ENCODE peak calls at places on chromosomes 12 and 14, in nine cellular contexts. L, B, F, E, P, T, O, R and X are unnamed samples.

GRCh38 chr12:107731376-107731775 is 29.6 kb downstream of the PRDM4 start:
- DNase-seq in L (no peak), B (no peak), F (peak), E (no peak), P (no peak), T (no peak), O (no peak), R (no peak), X (no peak)

GRCh38 chr12:49339464-49339861 is 2.5 kb upstream of the C1QL4 start:
- DNase-seq in L (peak), B (no peak), F (no peak), E (no peak), P (no peak), T (no peak), O (no peak), R (peak), X (no peak)

GRCh38 chr12:65505321-65506121 is 227.0 kb downstream of the MSRB3 start:
- DNase-seq in L (no peak), B (no peak), F (no peak), E (no peak), P (no peak), T (no peak), O (no peak), R (no peak), X (peak)

GRCh38 chr12:114853003-114853529 is 169.1 kb upstream of the TBX3 start:
- DNase-seq in L (no peak), B (no peak), F (no peak), E (no peak), P (no peak), T (no peak), O (no peak), R (no peak), X (no peak)

GRCh38 chr12:117606024-117606423 is 244.6 kb upstream of the NOS1 start:
- DNase-seq in L (no peak), B (no peak), F (no peak), E (no peak), P (no peak), T (no peak), O (no peak), R (no peak), X (no peak)

GRCh38 chr14:32478027-32478426 is 148.9 kb downstream of the AKAP6 start:
- DNase-seq in L (peak), B (no peak), F (no peak), E (no peak), P (no peak), T (no peak), O (no peak), R (no peak), X (no peak)

GRCh38 chr14:36654185-36655053 is 7.2 kb upstream of the PAX9 start:
- DNase-seq in L (no peak), B (no peak), F (no peak), E (no peak), P (no peak), T (no peak), O (no peak), R (no peak), X (no peak)

GRCh38 chr12:102427542-102427923 is 52.8 kb downstream of the IGF1 start:
- DNase-seq in L (no peak), B (no peak), F (no peak), E (no peak), P (no peak), T (no peak), O (no peak), R (no peak), X (no peak)

GRCh38 chr12:99259040-99259934 is 388.3 kb upstream of the GARIN6 start:
- DNase-seq in L (no peak), B (no peak), F (peak), E (no peak), P (no peak), T (no peak), O (no peak), R (no peak), X (no peak)

GRCh38 chr14:94648801-94649200 is 36.6 kb downstream of the SERPINA3 start:
- DNase-seq in L (no peak), B (no peak), F (no peak), E (no peak), P (no peak), T (no peak), O (no peak), R (no peak), X (no peak)

GRCh38 chr14:67643671-67644070 is 24.0 kb downstream of the ARG2 start:
- DNase-seq in L (no peak), B (no peak), F (no peak), E (no peak), P (no peak), T (no peak), O (no peak), R (no peak), X (no peak)

DNA sequence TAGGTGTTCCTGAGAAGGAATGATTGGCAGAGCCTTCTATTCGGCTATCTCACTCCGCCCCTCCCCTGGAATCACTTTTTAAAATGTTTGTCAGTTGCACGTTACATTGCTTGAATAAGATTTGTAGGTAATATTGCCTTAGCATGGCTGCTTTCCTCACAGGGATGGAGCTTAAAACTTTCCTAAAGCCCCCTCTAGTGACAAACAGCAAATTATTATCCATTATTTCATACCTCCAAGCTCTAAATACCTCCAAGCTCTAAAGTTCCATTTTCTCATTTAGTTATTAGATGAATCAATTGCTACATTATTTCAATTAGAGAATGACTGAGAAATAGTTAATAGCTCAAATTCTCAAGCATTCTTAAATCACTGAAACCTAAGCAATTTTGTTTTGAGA is 5.1 kb upstream of the SPATA7 start:
- DNase-seq in L (peak), B (no peak), F (no peak), E (no peak), P (peak), T (peak), O (peak), R (no peak), X (no peak)
- TF ChIP-seq CTCF in L (peak), B (peak), F (no peak), E (no peak), P (peak), T (peak), O (peak), R (no peak), X (peak)

GRCh38 chr12:115998789-115999478 is 278.6 kb downstream of the MED13L start:
- DNase-seq in L (no peak), B (no peak), F (no peak), E (no peak), P (no peak), T (no peak), O (no peak), R (no peak), X (no peak)

GRCh38 chr12:116002890-116003536 is 274.5 kb downstream of the MED13L start:
- DNase-seq in L (no peak), B (no peak), F (no peak), E (no peak), P (no peak), T (peak), O (peak), R (no peak), X (no peak)

GRCh38 chr12:115998119-115998633 is 279.3 kb downstream of the MED13L start:
- DNase-seq in L (peak), B (peak), F (peak), E (no peak), P (peak), T (peak), O (peak), R (no peak), X (no peak)

GRCh38 chr12:116000252-116000651 is 277.2 kb downstream of the MED13L start:
- DNase-seq in L (no peak), B (no peak), F (no peak), E (no peak), P (no peak), T (no peak), O (no peak), R (no peak), X (no peak)

DNA sequence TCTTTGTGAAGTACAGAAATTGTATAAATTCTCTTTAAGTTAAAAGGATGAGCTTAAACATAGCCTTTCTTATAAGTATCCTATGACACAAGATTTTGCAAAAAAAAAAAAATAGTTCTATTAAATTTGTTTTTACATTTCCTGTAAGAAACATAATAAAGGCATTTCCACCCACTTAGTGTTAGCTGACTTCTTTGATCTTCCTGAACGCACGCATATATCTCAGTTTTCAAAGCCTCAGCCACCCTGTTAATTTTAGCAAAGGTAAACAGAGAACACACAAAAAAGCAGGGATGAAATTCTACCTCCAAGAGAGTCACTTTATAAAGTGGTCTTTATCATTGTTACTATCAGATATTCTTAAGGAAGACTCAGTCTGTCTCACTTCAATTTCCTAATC is 277.9 kb downstream of the MED13L start:
- DNase-seq in L (no peak), B (no peak), F (no peak), E (no peak), P (no peak), T (no peak), O (no peak), R (no peak), X (no peak)
- H3K4me3 ChIP-seq in L (no peak), B (no peak), F (no peak), E (no peak), P (no peak), T (no peak), O (no peak), R (no peak), X (no peak)

DNA sequence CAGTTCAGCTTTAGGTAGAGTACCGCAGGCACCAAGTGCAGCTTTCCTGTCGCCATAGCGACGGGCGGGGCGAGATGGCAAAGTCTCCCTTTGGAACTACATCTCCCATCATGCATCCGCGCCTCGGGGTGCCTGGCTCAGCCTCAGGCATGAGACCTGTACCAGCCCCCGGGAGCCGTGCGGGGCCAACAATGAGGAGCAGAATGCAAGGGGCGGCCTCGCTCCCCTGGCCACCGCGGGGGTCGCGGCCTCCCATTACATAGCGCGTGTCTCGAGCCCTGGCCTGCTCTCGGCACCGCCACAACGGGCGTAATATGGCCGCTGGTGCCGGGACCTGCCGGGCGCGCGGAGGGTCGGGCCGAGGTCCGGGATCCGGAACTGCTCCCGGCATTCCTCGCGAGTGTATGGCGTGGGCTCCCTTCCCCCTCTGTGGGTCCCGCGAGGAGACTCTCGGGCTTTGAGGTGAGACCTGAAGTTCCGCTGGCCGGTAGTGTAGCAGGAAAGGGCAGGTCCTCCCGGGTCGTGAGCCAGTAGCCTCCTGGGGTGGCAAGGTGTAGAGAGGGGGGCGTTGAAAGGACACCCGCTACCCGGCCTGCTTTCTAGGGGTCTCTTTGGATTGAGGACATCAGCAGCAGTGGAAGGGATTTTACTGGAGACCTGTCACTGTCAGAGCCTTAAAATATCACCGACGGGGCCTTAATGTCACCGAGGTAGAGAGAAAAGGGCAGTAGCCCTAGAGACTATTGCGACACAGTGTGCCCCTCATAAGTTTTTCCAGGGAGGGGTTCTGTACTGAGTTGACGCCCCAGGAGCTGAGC is at the start of gene THTPA:
- DNase-seq in L (peak), B (peak), F (peak), E (peak), P (peak), T (peak), O (peak), R (peak), X (peak)
- TF ChIP-seq CTCF in L (no peak), B (peak), F (no peak), E (no peak), P (no peak), T (no peak), O (no peak), R (no peak), X (no peak)

GRCh38 chr12:108832730-108833354 is 24.5 kb downstream of the SSH1 start:
- DNase-seq in L (no peak), B (no peak), F (no peak), E (no peak), P (peak), T (peak), O (peak), R (no peak), X (no peak)

GRCh38 chr12:108832208-108832607 is 25.2 kb downstream of the SSH1 start:
- DNase-seq in L (no peak), B (no peak), F (peak), E (no peak), P (no peak), T (no peak), O (no peak), R (no peak), X (no peak)

GRCh38 chr12:108833757-108834472 is 23.5 kb downstream of the SSH1 start:
- DNase-seq in L (no peak), B (no peak), F (no peak), E (no peak), P (peak), T (no peak), O (no peak), R (no peak), X (no peak)

GRCh38 chr12:108831309-108831991 is 25.9 kb downstream of the SSH1 start:
- DNase-seq in L (no peak), B (no peak), F (peak), E (no peak), P (no peak), T (no peak), O (no peak), R (no peak), X (no peak)

DNA sequence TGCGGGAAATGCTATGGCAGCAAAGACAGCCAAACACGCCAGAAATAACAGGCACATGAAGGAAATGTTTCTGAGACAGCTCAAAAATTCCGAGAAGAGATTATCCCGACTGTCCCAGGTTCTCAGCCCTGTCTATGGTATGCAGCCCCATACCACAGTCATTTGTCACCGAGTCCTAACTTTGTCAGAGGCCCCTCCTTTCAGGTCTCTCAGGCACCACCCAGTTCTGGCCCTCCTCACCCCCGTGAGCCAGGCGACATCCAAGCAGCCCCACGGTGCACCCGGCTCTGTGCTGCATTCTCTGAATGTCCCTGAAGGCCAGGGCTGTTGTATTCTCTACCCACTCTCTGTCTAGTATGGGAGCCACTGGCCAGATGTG is 24.0 kb downstream of the SSH1 start:
- DNase-seq in L (no peak), B (no peak), F (no peak), E (no peak), P (peak), T (peak), O (peak), R (no peak), X (peak)
- H3K4me3 ChIP-seq in L (no peak), B (no peak), F (no peak), E (no peak), P (peak), T (peak), O (no peak), R (no peak), X (no peak)

GRCh38 chr14:25032092-25032784 is 17.7 kb downstream of the STXBP6 start:
- DNase-seq in L (no peak), B (peak), F (peak), E (no peak), P (no peak), T (peak), O (peak), R (no peak), X (no peak)
- TF ChIP-seq CTCF in L (peak), B (peak), F (peak), E (no peak), P (no peak), T (no peak), O (peak), R (no peak), X (peak)

DNA sequence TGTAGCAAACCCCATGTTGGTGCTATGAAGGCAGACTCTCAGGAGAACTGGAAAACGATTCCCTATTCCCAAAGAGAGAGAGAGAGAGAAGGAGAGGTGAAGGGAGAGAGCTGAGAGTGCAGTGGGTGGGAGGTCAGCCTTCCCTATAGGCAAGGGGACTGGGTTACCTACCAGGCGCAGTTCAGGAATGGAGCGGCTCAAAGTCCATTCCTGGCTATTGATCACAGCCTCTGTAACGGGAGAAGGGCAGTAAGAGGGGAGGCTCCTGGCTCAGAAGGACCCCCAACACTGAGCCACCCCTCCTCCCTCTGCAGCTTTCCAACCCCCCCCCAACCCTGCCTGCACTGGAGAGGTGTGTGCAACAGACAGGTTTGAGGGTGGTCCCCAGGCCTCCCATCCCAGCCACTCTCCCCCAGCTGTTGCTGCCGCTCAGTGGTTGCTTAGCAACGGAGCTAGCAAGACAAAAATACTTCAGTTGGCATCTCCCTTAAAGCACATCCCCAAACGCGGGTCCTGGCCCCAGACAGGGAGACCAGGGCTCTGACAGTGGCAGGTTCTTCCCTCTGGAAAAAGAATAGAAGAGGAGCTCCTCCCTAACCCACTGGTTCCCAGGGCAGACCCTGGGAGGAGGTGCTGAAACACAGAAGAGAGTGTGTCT is 3.2 kb downstream of the AGAP2 start:
- DNase-seq in L (peak), B (peak), F (no peak), E (no peak), P (no peak), T (no peak), O (no peak), R (no peak), X (no peak)
- H3K4me3 ChIP-seq in L (peak), B (no peak), F (no peak), E (no peak), P (no peak), T (peak), O (no peak), R (no peak), X (no peak)